ENCODE peak calls at places on chromosomes 13 and 19, in four cellular contexts. One of them, this sample, is unnamed.

GRCh38 chr19:48596679-48597465 is 9.7 kb upstream of the SPACA4 start:
- DNase-seq in SK-N-SH: no peak
- DNase-seq in HCT116: no peak
- DNase-seq in HepG2: no peak
- DNase-seq in this sample: no peak

GRCh38 chr19:7534531-7534980 is 961 bp upstream of the PNPLA6 start:
- DNase-seq in HepG2: peak
- DNase-seq in SK-N-SH: peak
- DNase-seq in HCT116: no peak
- DNase-seq in this sample: peak

GRCh38 chr13:76516013-76516412 is 370.2 kb downstream of the KCTD12 start:
- DNase-seq in SK-N-SH: no peak
- DNase-seq in HCT116: no peak
- DNase-seq in HepG2: no peak
- DNase-seq in this sample: no peak

GRCh38 chr19:30074741-30075460 is 132.9 kb downstream of the URI1 start:
- DNase-seq in HepG2: no peak
- DNase-seq in HCT116: no peak
- DNase-seq in SK-N-SH: no peak
- DNase-seq in this sample: no peak

GRCh38 chr19:2550431-2551171 is 74.7 kb downstream of the GADD45B start:
- DNase-seq in HCT116: no peak
- DNase-seq in HepG2: no peak
- DNase-seq in SK-N-SH: peak
- DNase-seq in this sample: peak

GRCh38 chr13:85497652-85498051 is 301.6 kb downstream of the SLITRK6 start:
- DNase-seq in HCT116: no peak
- DNase-seq in HepG2: no peak
- DNase-seq in SK-N-SH: no peak
- DNase-seq in this sample: no peak

GRCh38 chr19:27974082-27974513 is 1238.9 kb downstream of the UQCRFS1 start:
- DNase-seq in HepG2: peak
- DNase-seq in HCT116: no peak
- DNase-seq in SK-N-SH: peak
- DNase-seq in this sample: no peak

GRCh38 chr13:97295279-97296182 is 73.4 kb downstream of the MBNL2 start:
- DNase-seq in HCT116: no peak
- DNase-seq in SK-N-SH: no peak
- DNase-seq in HepG2: no peak
- DNase-seq in this sample: no peak

GRCh38 chr19:31715249-31715944 is 366.2 kb upstream of the TSHZ3 start:
- DNase-seq in HepG2: no peak
- DNase-seq in SK-N-SH: no peak
- DNase-seq in HCT116: no peak
- DNase-seq in this sample: no peak

GRCh38 chr19:31718898-31719297 is 369.7 kb upstream of the TSHZ3 start:
- DNase-seq in HepG2: no peak
- DNase-seq in SK-N-SH: no peak
- DNase-seq in HCT116: no peak
- DNase-seq in this sample: no peak

GRCh38 chr19:31717316-31717715 is 368.1 kb upstream of the TSHZ3 start:
- DNase-seq in HepG2: no peak
- DNase-seq in HCT116: no peak
- DNase-seq in SK-N-SH: no peak
- DNase-seq in this sample: no peak

DNA sequence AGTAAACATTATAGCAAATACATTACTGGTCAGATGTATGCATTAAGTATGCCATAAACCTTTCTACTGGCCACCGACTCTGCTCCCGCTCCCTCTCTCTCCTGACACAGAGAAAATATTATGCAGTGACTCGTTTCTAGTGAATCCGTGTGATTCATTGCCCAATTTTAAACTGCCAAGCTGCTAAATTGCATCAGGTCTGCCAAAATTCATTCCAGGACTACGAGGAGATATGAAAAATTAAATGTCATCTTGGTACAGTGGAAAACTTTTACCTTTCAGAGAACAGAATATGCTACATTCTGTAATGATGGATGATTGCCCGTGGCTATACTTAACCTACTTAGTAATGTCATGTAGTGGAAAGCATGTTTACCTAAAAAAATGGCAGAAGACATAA is 368.8 kb upstream of the TSHZ3 start:
- DNase-seq in SK-N-SH: peak
- DNase-seq in HCT116: no peak
- DNase-seq in HepG2: no peak
- DNase-seq in this sample: no peak
- TF ChIP-seq JUND in SK-N-SH: no peak
- TF ChIP-seq JUND in HCT116: no peak
- TF ChIP-seq JUND in HepG2: no peak
- TF ChIP-seq JUND in this sample: no peak

GRCh38 chr13:79060216-79060615 is 345.8 kb downstream of the RBM26 start:
- DNase-seq in HCT116: no peak
- DNase-seq in HepG2: no peak
- DNase-seq in SK-N-SH: no peak
- DNase-seq in this sample: no peak
- TF ChIP-seq JUND in HCT116: no peak
- TF ChIP-seq JUND in HepG2: no peak
- TF ChIP-seq JUND in SK-N-SH: no peak
- TF ChIP-seq JUND in this sample: no peak

GRCh38 chr19:53927745-53928144 is 18.7 kb downstream of the CACNG7 start:
- DNase-seq in SK-N-SH: no peak
- DNase-seq in HepG2: peak
- DNase-seq in HCT116: no peak
- DNase-seq in this sample: peak
- TF ChIP-seq JUND in SK-N-SH: no peak
- TF ChIP-seq JUND in HepG2: no peak
- TF ChIP-seq JUND in HCT116: no peak
- TF ChIP-seq JUND in this sample: no peak

GRCh38 chr13:33931397-33931987 is 113.5 kb downstream of the RFC3 start:
- DNase-seq in HCT116: peak
- DNase-seq in SK-N-SH: peak
- DNase-seq in HepG2: peak
- DNase-seq in this sample: peak
- TF ChIP-seq JUND in HCT116: no peak
- TF ChIP-seq JUND in SK-N-SH: no peak
- TF ChIP-seq JUND in HepG2: no peak
- TF ChIP-seq JUND in this sample: no peak

GRCh38 chr19:37594064-37594981 is at the start of the genes ZNF540 and ZNF571:
- DNase-seq in HepG2: peak
- DNase-seq in SK-N-SH: peak
- DNase-seq in HCT116: no peak
- DNase-seq in this sample: peak

DNA sequence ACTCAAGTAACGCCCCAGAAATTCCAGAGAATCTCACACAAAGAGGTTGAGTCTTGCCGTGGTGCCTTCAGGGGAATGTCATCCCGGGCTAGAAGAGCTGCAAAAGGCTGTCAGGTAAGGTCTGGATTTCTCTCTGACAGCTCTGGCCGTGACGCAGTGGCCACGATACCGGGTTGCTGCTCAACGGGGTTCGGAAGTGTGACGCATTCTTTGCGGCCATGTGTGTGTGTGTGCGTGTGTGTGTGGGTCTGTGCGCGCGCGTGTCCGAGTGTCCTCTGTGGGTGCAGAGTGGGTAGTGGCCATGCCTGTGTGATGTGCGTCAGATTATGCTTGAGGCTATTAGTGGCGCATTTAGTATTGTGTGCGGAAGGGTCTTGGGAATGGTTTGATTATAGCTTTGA is 306 bp downstream of the ZNF540 start:
- DNase-seq in HepG2: no peak
- DNase-seq in HCT116: no peak
- DNase-seq in SK-N-SH: no peak
- DNase-seq in this sample: no peak
- TF ChIP-seq JUND in HepG2: no peak
- TF ChIP-seq JUND in HCT116: no peak
- TF ChIP-seq JUND in SK-N-SH: no peak
- TF ChIP-seq JUND in this sample: no peak

This sample was measured in T47D.